ENCODE peak calls at places on chromosomes 4 and X, in six cellular contexts. One of them, this sample, is unnamed.

GRCh38 chrX:153765138-153766079 is 1.4 kb downstream of the PLXNB3 start:
- DNase-seq in cardiac fibroblast: peak; percentile 21
- DNase-seq in foreskin fibroblast: peak; percentile 25
- DNase-seq in AG10803: no peak
- DNase-seq in GM13976: peak; percentile 21
- DNase-seq in adrenal gland: peak; percentile 69
- DNase-seq in this sample: no peak

GRCh38 chrX:140580478-140580877 is 75.6 kb upstream of the SOX3 start:
- DNase-seq in AG10803: no peak
- DNase-seq in cardiac fibroblast: no peak
- DNase-seq in foreskin fibroblast: no peak
- DNase-seq in GM13976: no peak
- DNase-seq in adrenal gland: no peak
- DNase-seq in this sample: no peak

GRCh38 chrX:113512700-113513395 is 672.2 kb upstream of the AMOT start:
- DNase-seq in cardiac fibroblast: peak; percentile 74
- DNase-seq in adrenal gland: no peak
- DNase-seq in GM13976: no peak
- DNase-seq in foreskin fibroblast: peak; percentile 65
- DNase-seq in AG10803: peak; percentile 81
- DNase-seq in this sample: no peak

GRCh38 chr4:108694423-108694822 is 44.0 kb downstream of the OSTC start:
- DNase-seq in adrenal gland: no peak
- DNase-seq in AG10803: no peak
- DNase-seq in GM13976: no peak
- DNase-seq in cardiac fibroblast: no peak
- DNase-seq in foreskin fibroblast: no peak
- DNase-seq in this sample: no peak

GRCh38 chr4:179095585-179096228 is 1653.5 kb upstream of the AGA start:
- DNase-seq in GM13976: no peak
- DNase-seq in adrenal gland: no peak
- DNase-seq in foreskin fibroblast: no peak
- DNase-seq in cardiac fibroblast: no peak
- DNase-seq in AG10803: no peak
- DNase-seq in this sample: no peak

GRCh38 chr4:17811078-17811603 is 362 bp downstream of the NCAPG start:
- DNase-seq in adrenal gland: no peak
- DNase-seq in cardiac fibroblast: no peak
- DNase-seq in foreskin fibroblast: peak; percentile 49
- DNase-seq in GM13976: no peak
- DNase-seq in AG10803: peak; percentile 13
- DNase-seq in this sample: no peak

GRCh38 chr4:152778656-152779512 is 646 bp downstream of the TIGD4 start:
- DNase-seq in GM13976: peak; percentile 36
- DNase-seq in cardiac fibroblast: peak; percentile 28
- DNase-seq in AG10803: peak; percentile 14
- DNase-seq in adrenal gland: peak; percentile 63
- DNase-seq in foreskin fibroblast: peak; percentile 50
- DNase-seq in this sample: peak; percentile 25

GRCh38 chrX:153778151-153778551 is 2.7 kb upstream of the SRPK3 start:
- DNase-seq in GM13976: no peak
- DNase-seq in cardiac fibroblast: no peak
- DNase-seq in adrenal gland: no peak
- DNase-seq in AG10803: no peak
- DNase-seq in foreskin fibroblast: no peak
- DNase-seq in this sample: no peak

GRCh38 chr4:5887361-5888221 is 5.3 kb downstream of the CRMP1 start:
- DNase-seq in GM13976: no peak
- DNase-seq in foreskin fibroblast: no peak
- DNase-seq in AG10803: no peak
- DNase-seq in adrenal gland: no peak
- DNase-seq in cardiac fibroblast: no peak
- DNase-seq in this sample: no peak

GRCh38 chr4:74109894-74110605 is 11.1 kb upstream of the CXCL2 start:
- DNase-seq in cardiac fibroblast: peak; percentile 84
- DNase-seq in foreskin fibroblast: peak; percentile 80
- DNase-seq in adrenal gland: no peak
- DNase-seq in GM13976: no peak
- DNase-seq in AG10803: peak; percentile 88
- DNase-seq in this sample: no peak

GRCh38 chrX:45172890-45173289 is 27.8 kb downstream of the DIPK2B start:
- DNase-seq in foreskin fibroblast: peak; percentile 66
- DNase-seq in GM13976: no peak
- DNase-seq in adrenal gland: no peak
- DNase-seq in cardiac fibroblast: peak; percentile 6
- DNase-seq in AG10803: peak; percentile 30
- DNase-seq in this sample: no peak

DNA sequence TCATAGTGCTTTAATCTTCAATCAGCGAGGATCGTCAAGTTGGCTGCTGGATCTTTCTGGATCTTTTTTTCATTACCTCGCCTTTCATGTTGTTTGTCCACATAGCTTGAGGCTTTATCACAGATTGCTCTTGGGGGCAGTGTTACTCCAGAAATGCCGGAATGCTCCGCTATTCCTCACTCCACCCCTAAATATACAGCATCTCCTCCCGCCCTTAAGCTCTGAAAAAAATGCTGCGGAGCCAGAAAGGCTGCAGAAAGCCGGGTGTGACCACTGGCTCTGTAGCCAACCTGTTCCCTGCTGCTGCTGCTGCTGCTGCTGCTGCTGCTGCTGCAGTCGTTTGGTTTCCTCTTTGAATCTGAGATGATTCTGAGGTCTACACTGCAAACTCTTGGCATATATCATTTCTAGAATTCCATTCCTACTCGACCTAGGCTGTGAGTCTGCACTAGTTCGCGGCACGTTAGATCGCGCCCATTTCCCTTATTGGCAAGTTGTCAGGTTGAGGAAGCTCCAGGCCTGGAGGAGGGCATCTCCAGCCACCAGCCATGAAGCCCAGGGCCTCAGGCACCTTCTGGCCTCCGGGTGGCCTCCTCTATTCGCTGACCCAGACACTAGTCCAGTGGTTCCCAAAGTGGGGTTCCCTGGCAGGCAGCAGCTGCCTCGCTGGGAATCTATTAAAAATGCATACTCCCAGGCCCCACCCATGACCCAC is 34.2 kb downstream of the WDR13 start:
- DNase-seq in AG10803: peak; percentile 85
- DNase-seq in GM13976: peak; percentile 83
- DNase-seq in foreskin fibroblast: peak; percentile 92
- DNase-seq in adrenal gland: peak; percentile 91
- DNase-seq in cardiac fibroblast: peak; percentile 94
- DNase-seq in this sample: peak; percentile 77
- TF ChIP-seq CTCF in AG10803: peak; percentile 66
- TF ChIP-seq CTCF in GM13976: peak; percentile 25
- TF ChIP-seq CTCF in foreskin fibroblast: peak; percentile 55
- TF ChIP-seq CTCF in adrenal gland: no peak
- TF ChIP-seq CTCF in cardiac fibroblast: peak; percentile 49
- TF ChIP-seq CTCF in this sample: peak; percentile 37

GRCh38 chrX:48974574-48974973 is 2.9 kb upstream of the KCND1 start:
- DNase-seq in cardiac fibroblast: no peak
- DNase-seq in GM13976: no peak
- DNase-seq in foreskin fibroblast: no peak
- DNase-seq in adrenal gland: no peak
- DNase-seq in AG10803: no peak
- DNase-seq in this sample: no peak

GRCh38 chrX:48974033-48974432 is 2.4 kb upstream of the KCND1 start:
- DNase-seq in foreskin fibroblast: no peak
- DNase-seq in adrenal gland: no peak
- DNase-seq in GM13976: no peak
- DNase-seq in cardiac fibroblast: no peak
- DNase-seq in AG10803: no peak
- DNase-seq in this sample: no peak

GRCh38 chrX:48975041-48975440 is 3.4 kb upstream of the KCND1 start:
- DNase-seq in GM13976: no peak
- DNase-seq in adrenal gland: no peak
- DNase-seq in cardiac fibroblast: no peak
- DNase-seq in AG10803: no peak
- DNase-seq in foreskin fibroblast: no peak
- DNase-seq in this sample: no peak

GRCh38 chrX:48976086-48976485 is 4.4 kb upstream of the KCND1 start:
- DNase-seq in cardiac fibroblast: no peak
- DNase-seq in foreskin fibroblast: no peak
- DNase-seq in GM13976: no peak
- DNase-seq in adrenal gland: no peak
- DNase-seq in AG10803: no peak
- DNase-seq in this sample: no peak

DNA sequence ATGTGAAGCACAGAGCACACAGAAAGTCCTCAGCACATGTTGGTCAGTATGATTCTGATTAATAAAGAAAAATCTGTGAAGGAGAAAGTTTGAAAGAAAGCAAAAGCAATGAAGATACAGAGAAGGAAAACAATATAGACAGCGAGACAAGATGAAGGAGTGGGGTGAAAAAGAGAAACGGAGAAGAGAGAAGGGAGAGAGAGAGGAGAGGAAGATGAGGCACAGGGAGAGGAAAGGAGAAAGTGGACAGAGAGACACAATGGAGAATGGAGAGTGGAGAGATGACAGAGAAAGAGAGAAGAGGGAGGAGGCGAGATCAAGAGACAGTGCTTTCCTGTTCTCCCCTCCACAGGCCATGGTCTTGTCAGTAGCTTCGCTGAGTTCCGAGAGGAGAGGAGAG is 3.9 kb upstream of the KCND1 start:
- DNase-seq in adrenal gland: no peak
- DNase-seq in cardiac fibroblast: no peak
- DNase-seq in GM13976: no peak
- DNase-seq in foreskin fibroblast: no peak
- DNase-seq in AG10803: no peak
- DNase-seq in this sample: no peak
- TF ChIP-seq CTCF in adrenal gland: no peak
- TF ChIP-seq CTCF in cardiac fibroblast: no peak
- TF ChIP-seq CTCF in GM13976: no peak
- TF ChIP-seq CTCF in foreskin fibroblast: no peak
- TF ChIP-seq CTCF in AG10803: no peak
- TF ChIP-seq CTCF in this sample: no peak

GRCh38 chr4:121070696-121071639 is 1.4 kb downstream of the NDNF start:
- DNase-seq in adrenal gland: no peak
- DNase-seq in cardiac fibroblast: peak; percentile 28
- DNase-seq in GM13976: peak; percentile 28
- DNase-seq in foreskin fibroblast: peak; percentile 72
- DNase-seq in AG10803: peak; percentile 58
- DNase-seq in this sample: peak; percentile 14
- TF ChIP-seq CTCF in adrenal gland: no peak
- TF ChIP-seq CTCF in cardiac fibroblast: peak; percentile 44
- TF ChIP-seq CTCF in GM13976: no peak
- TF ChIP-seq CTCF in foreskin fibroblast: peak; percentile 28
- TF ChIP-seq CTCF in AG10803: peak; percentile 58
- TF ChIP-seq CTCF in this sample: no peak

GRCh38 chrX:734411-734810 is 103.8 kb downstream of the SHOX start:
- DNase-seq in adrenal gland: no peak
- DNase-seq in GM13976: no peak
- DNase-seq in foreskin fibroblast: no peak
- DNase-seq in AG10803: no peak
- DNase-seq in cardiac fibroblast: no peak
- DNase-seq in this sample: no peak
- TF ChIP-seq CTCF in adrenal gland: no peak
- TF ChIP-seq CTCF in GM13976: no peak
- TF ChIP-seq CTCF in foreskin fibroblast: no peak
- TF ChIP-seq CTCF in AG10803: no peak
- TF ChIP-seq CTCF in cardiac fibroblast: no peak
- TF ChIP-seq CTCF in this sample: no peak

DNA sequence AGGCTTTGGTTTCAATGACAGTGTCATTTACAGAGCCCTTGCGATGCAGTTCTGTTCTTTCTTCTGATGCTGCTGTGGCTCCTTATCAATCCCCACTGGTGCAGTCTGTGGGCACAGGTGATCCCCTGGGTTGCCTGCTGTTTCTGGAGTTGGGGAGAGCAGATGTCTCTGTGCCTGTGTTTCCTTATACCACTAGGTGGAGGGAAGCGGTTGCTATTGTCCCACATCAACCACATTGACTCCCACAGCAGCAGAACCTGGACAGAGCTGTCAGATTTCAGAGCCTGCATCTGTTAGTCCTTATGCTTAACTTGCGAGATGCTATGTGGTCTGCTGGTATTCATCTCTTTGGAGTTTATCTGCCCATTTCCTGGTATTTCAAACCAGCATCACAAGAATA is 57.7 kb downstream of the NEIL3 start:
- DNase-seq in GM13976: no peak
- DNase-seq in cardiac fibroblast: peak; percentile 45
- DNase-seq in AG10803: peak; percentile 38
- DNase-seq in adrenal gland: no peak
- DNase-seq in foreskin fibroblast: peak; percentile 25
- DNase-seq in this sample: no peak
- TF ChIP-seq CTCF in GM13976: no peak
- TF ChIP-seq CTCF in cardiac fibroblast: peak; percentile 41
- TF ChIP-seq CTCF in AG10803: peak; percentile 35
- TF ChIP-seq CTCF in adrenal gland: no peak
- TF ChIP-seq CTCF in foreskin fibroblast: peak; percentile 45
- TF ChIP-seq CTCF in this sample: no peak